ENCODE peak calls at places on chromosomes 13 and 19, in eight cellular contexts. E is WTC11; K is effector memory CD8-positive, alpha-beta T cell; J is glutamatergic neuron; D is stimulated activated CD4-positive, alpha-beta T cell treated with anti-CD3 and anti-CD28 coated beads, Interleukin-15, amount 100 ng/mL, for 24 hours; F is NCI-H1417; Q is SW480; A is GM03348. H is an unnamed sample.

GRCh38 chr13:37349916-37350315 is 244.5 kb upstream of the CSNK1A1L start:
- DNase-seq in E (no peak), K (no peak), J (no peak), D (no peak), F (no peak), Q (no peak), A (no peak), H (no peak)

GRCh38 chr13:33367931-33368330 is 82.4 kb upstream of the STARD13 start:
- DNase-seq in E (no peak), K (no peak), J (no peak), D (no peak), F (no peak), Q (no peak), A (no peak), H (no peak)

GRCh38 chr19:16283103-16283469 is 41.5 kb upstream of the KLF2 start:
- DNase-seq in E (no peak), K (no peak), J (no peak), D (no peak), F (no peak), Q (no peak), A (no peak), H (no peak)

GRCh38 chr19:447064-447426 is 13.8 kb downstream of the SHC2 start:
- DNase-seq in E (no peak), K (no peak), J (no peak), D (no peak), F (no peak), Q (no peak), A (no peak), H (no peak)

GRCh38 chr19:16739546-16739945 is 19.9 kb downstream of the NWD1 start:
- DNase-seq in E (peak), K (no peak), J (no peak), D (no peak), F (no peak), Q (no peak), A (no peak), H (no peak)

GRCh38 chr19:51135004-51135403 is 7.1 kb upstream of the SIGLEC7 start:
- DNase-seq in E (no peak), K (no peak), J (no peak), D (no peak), F (no peak), Q (no peak), A (no peak), H (no peak)

GRCh38 chr19:16581971-16582343 is 9.7 kb upstream of the SLC35E1 start:
- DNase-seq in E (no peak), K (no peak), J (no peak), D (no peak), F (no peak), Q (no peak), A (no peak), H (no peak)

GRCh38 chr13:30493670-30494381 is 28.1 kb upstream of the HMGB1 start:
- DNase-seq in E (no peak), K (no peak), J (no peak), D (no peak), F (no peak), Q (no peak), A (no peak), H (no peak)

GRCh38 chr19:13154911-13155471 is 4.8 kb downstream of the IER2 start:
- DNase-seq in E (peak), K (peak), J (peak), D (peak), F (peak), Q (no peak), A (peak), H (peak)

GRCh38 chr19:7483720-7484201 is 5.1 kb downstream of the PEX11G start:
- DNase-seq in E (no peak), K (no peak), J (no peak), D (no peak), F (no peak), Q (no peak), A (no peak), H (no peak)

GRCh38 chr13:23558675-23559536 is 11.3 kb upstream of the TNFRSF19 start:
- DNase-seq in E (no peak), K (no peak), J (no peak), D (peak), F (peak), Q (peak), A (peak), H (peak)

GRCh38 chr19:2016041-2016807 is 710 bp upstream of the BTBD2 start:
- DNase-seq in E (peak), K (no peak), J (peak), D (peak), F (peak), Q (peak), A (peak), H (peak)